ENCODE peak calls at places on chromosomes 5 and 9, in four cellular contexts. Z, V, E and X are unnamed samples.

GRCh38 chr9:126700296-126700695 is 86.6 kb downstream of the LMX1B start:
- DNase-seq in Z (no peak), V (no peak), E (no peak), X (no peak)

GRCh38 chr5:42951847-42952411 is 88.2 kb downstream of the ANXA2R start:
- DNase-seq in Z (peak; percentile 79), V (peak; percentile 32), E (no peak), X (peak; percentile 54)

GRCh38 chr5:153654444-153654843 is 164.0 kb downstream of the GRIA1 start:
- DNase-seq in Z (no peak), V (no peak), E (no peak), X (no peak)

GRCh38 chr5:18465833-18466681 is 831.8 kb downstream of the TAF11L14 start:
- DNase-seq in Z (peak; percentile 52), V (peak; percentile 9), E (peak; percentile 25), X (no peak)

GRCh38 chr9:91933556-91934352 is 16.3 kb downstream of the ROR2 start:
- DNase-seq in Z (no peak), V (no peak), E (no peak), X (no peak)

GRCh38 chr9:93905473-93906133 is 49.6 kb downstream of the BARX1 start:
- DNase-seq in Z (no peak), V (no peak), E (no peak), X (no peak)

GRCh38 chr5:848671-849111 is 2.1 kb downstream of the ZDHHC11 start:
- DNase-seq in Z (no peak), V (no peak), E (no peak), X (no peak)

GRCh38 chr9:110566156-110566555 is 13.4 kb downstream of the SVEP1 start:
- DNase-seq in Z (no peak), V (no peak), E (no peak), X (no peak)